ENCODE peak calls at places on chromosomes 13 and 19, in six cellular contexts. L is caudate nucleus, K is neuronal stem cell, F is spleen, T is lower lobe of right lung, Q is GM23338. P is an unnamed sample.

GRCh38 chr19:27774827-27775226 is 1438.1 kb downstream of the UQCRFS1 start:
- DNase-seq in F (no peak), K (no peak), T (no peak), L (no peak), Q (peak; percentile 63), P (no peak)

GRCh38 chr19:58229255-58229639 is 533 bp downstream of the ZNF544 start:
- DNase-seq in T (no peak), L (no peak), F (no peak), K (no peak), Q (peak; percentile 71), P (no peak)

GRCh38 chr13:32267836-32268439 is 47.2 kb downstream of the ZAR1L start:
- DNase-seq in F (no peak), Q (peak; percentile 85), L (no peak), K (peak; percentile 17), T (no peak), P (no peak)

GRCh38 chr13:80448725-80449124 is 107.8 kb upstream of the SPRY2 start:
- DNase-seq in F (no peak), Q (no peak), T (no peak), L (no peak), K (no peak), P (no peak)

GRCh38 chr19:10044390-10044789 is 31.1 kb downstream of the RDH8 start:
- DNase-seq in F (no peak), T (no peak), K (no peak), L (no peak), Q (no peak), P (no peak)

GRCh38 chr19:7866399-7867091 is 7.6 kb downstream of the PRR36 start:
- DNase-seq in T (no peak), L (no peak), Q (no peak), F (no peak), K (no peak), P (no peak)

GRCh38 chr19:35491838-35492360 is 1.6 kb upstream of the KRTDAP start:
- DNase-seq in T (no peak), Q (no peak), F (no peak), K (no peak), L (no peak), P (no peak)

GRCh38 chr19:19349365-19349764 is 28.7 kb downstream of the MAU2 start:
- DNase-seq in Q (no peak), F (no peak), T (no peak), K (no peak), L (no peak), P (no peak)

GRCh38 chr19:10450853-10451609 is 30.7 kb downstream of the PDE4A start:
- DNase-seq in L (no peak), Q (peak; percentile 95), T (no peak), K (no peak), F (no peak), P (no peak)

GRCh38 chr19:7900401-7900870 is 3.2 kb upstream of the MAP2K7 start:
- DNase-seq in F (no peak), T (peak; percentile 45), L (no peak), K (no peak), Q (no peak), P (no peak)

GRCh38 chr19:3708207-3708931 is at the start of gene TJP3:
- DNase-seq in Q (peak; percentile 44), T (peak; percentile 87), L (no peak), F (no peak), K (no peak), P (no peak)

DNA sequence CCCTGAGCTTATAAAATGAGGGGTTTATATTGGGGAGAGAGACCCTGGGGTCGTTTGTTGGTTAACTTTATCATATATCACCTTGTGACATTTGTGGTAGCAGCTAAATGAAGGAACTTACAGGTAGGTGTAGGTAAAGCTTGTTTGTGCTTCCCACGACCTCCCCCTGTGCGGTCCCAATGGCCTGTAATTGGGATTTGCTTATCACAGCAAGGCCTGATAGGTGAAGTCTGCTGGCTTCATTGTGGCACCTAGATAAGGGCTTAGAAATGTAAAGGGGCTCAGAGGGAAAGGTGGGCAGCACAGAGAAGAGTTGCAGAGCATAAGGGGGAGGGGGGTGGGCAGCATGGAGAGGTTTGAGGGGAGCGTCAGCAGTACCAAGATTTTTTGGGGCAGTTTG is 35.5 kb upstream of the MLNR start:
- DNase-seq in K (no peak), F (no peak), Q (peak; percentile 28), T (no peak), L (no peak), P (no peak)
- H3K27ac ChIP-seq in K (no peak overlapping the region), F (no peak overlapping the region), Q (no peak overlapping the region), T (no peak overlapping the region), L (no peak overlapping the region), P (no peak overlapping the region)

GRCh38 chr19:44549507-44549906 is 20.0 kb upstream of the CEACAM20 start:
- DNase-seq in K (no peak), T (no peak), L (no peak), Q (no peak), F (no peak), P (no peak)
- H3K27ac ChIP-seq in K (no peak overlapping the region), T (no peak overlapping the region), L (no peak overlapping the region), Q (no peak overlapping the region), F (no peak overlapping the region), P (no peak overlapping the region)

DNA sequence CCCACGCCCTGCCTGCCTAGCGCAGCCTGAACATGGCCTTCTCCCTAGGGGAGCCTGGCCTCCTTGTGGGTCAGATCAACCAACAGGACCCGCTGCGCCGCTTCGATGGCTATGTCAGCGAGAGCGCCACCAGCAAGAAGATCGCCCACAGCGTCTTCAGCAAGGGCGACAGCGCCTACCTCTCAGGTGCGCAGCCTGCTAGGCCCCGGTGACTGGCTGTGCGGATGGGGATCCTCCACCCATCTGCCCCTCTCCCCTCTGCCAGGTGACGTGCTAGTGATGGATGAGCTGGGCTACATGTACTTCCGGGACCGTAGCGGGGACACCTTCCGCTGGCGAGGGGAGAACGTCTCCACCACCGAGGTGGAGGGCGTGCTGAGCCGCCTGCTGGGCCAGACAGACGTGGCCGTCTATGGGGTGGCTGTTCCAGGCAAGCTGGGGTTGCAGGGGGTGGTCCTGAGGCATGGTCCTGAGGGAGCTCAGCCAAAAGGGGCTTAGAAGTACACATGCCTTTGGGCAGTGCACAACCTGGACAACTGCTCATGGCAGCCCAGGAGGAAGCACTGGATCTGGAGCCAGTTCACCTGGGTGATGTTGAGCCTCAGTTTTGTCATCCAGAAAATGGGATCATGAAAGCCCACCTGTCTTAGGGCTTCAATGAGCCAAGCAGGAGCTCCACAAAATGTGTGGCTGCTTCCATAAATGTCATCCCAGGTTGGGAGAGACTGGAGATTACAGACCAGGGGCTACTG is 10.8 kb upstream of the PGLS start:
- DNase-seq in Q (no peak), K (no peak), T (no peak), L (no peak), F (no peak), P (no peak)
- H3K27ac ChIP-seq in Q (no peak overlapping the region), K (no peak overlapping the region), T (peak overlapping the region; percentile 88), L (no peak overlapping the region), F (peak overlapping the region; percentile 85), P (peak overlapping the region; percentile 49)

DNA sequence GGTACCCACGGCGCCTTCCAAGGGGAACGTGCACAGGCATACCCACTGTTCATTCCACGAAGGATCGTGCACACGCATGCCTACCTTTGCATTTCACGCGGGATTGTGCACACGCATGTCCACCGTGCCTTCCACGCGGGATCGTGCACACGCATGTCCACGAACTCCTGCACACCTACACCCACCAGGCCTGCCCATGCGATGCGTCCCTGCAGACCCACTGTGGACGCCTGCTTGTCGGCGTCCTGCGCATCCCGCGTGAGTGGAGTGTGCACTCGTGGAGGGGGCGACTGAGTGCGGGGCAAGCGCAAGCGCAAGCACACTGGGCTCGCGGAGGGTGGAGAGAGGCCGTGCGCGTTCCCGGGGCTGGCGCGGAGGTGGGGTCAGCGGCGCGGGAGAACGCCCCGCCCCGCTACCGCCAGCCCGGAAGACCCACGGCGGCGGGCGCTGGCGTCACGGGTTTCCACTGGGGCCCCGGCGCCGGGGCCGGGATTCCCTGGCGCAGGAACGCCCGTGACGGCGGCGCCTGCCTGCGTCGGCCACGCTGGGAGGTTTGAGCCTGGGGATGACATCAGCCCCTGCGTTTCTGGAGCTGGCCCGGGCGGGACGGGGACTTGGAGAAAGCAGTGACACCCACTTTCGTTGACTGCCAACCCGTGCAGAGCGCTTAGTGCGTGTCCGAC is 18.7 kb downstream of the GADD45B start:
- DNase-seq in T (peak; percentile 83), Q (peak; percentile 63), F (peak; percentile 88), L (peak; percentile 65), K (no peak), P (peak; percentile 58)
- H3K27ac ChIP-seq in T (peak overlapping the region; percentile 90), Q (no peak overlapping the region), F (peak overlapping the region; percentile 77), L (peak overlapping the region; percentile 59), K (no peak overlapping the region), P (peak overlapping the region; percentile 55)

GRCh38 chr13:99312493-99312883 is 5.3 kb upstream of the GPR183 start:
- DNase-seq in T (peak; percentile 75), F (no peak), K (no peak), L (no peak), Q (no peak), P (no peak)
- H3K27ac ChIP-seq in T (peak overlapping the region; percentile 13), F (peak overlapping the region; percentile 79), K (no peak overlapping the region), L (peak overlapping the region; percentile 36), Q (no peak overlapping the region), P (no peak overlapping the region)

GRCh38 chr19:6396305-6396704 is 3.3 kb upstream of the GTF2F1 start:
- DNase-seq in Q (no peak), F (no peak), L (no peak), T (no peak), K (no peak), P (no peak)

GRCh38 chr19:6402834-6403608 is 10.1 kb upstream of the GTF2F1 start:
- DNase-seq in K (no peak), T (no peak), F (no peak), Q (peak; percentile 25), L (peak; percentile 67), P (peak; percentile 61)

DNA sequence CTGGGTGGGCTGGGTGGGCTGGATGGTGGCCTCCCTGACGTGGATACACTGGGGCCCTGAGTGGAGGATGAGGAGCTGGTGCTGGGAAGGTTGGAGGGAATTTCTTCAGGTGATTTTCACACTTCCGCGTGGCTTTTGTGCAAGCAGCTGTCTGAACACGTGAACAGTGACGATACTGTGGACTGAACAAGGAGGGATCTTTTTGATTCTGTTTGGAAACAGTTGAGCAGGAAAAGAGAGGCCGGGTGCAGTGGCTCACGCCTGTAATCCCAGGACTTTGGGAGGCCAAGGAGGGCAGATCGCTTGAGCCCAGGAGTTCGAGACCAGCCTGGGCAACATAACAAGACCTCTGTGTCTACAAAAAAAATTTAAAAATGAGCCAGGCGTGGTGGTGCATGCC is 9.1 kb upstream of the GTF2F1 start:
- DNase-seq in K (no peak), L (no peak), T (no peak), Q (no peak), F (no peak), P (no peak)
- H3K27ac ChIP-seq in K (no peak overlapping the region), L (no peak overlapping the region), T (no peak overlapping the region), Q (no peak overlapping the region), F (no peak overlapping the region), P (no peak overlapping the region)

P was measured in substantia nigra.